ENCODE peak calls at places on chromosomes 5 and 9, in ten cellular contexts. A is H54; L is NCI-H2081; I is activated CD4-positive, alpha-beta T cell treated with anti-CD3 and anti-CD28 coated beads, Interleukin-2, amount 50 U/mL, for 1 hour; U is HCEC 1CT; T is naive thymus-derived CD8-positive, alpha-beta T cell; M is activated CD4-positive, alpha-beta memory T cell treated with anti-CD3 and anti-CD28 coated beads, Interleukin-2, amount 10 ng/mL, durations not matched to agents 7 days and 5 days; O is occipital lobe; R is Peyer's patch; Y is CD4-positive, alpha-beta T cell. D is an unnamed sample.

GRCh38 chr5:2902742-2903297 is 151.3 kb upstream of the IRX2 start:
- DNase-seq in A (no peak), L (no peak), I (no peak), U (no peak), T (no peak), M (no peak), O (no peak), R (no peak), Y (no peak), D (no peak)

GRCh38 chr5:41762426-41762825 is 107.8 kb downstream of the OXCT1 start:
- DNase-seq in A (no peak), L (no peak), I (no peak), U (no peak), T (no peak), M (no peak), O (no peak), R (no peak), Y (no peak), D (no peak)

GRCh38 chr5:73797142-73797530 is 171.1 kb downstream of the ARHGEF28 start:
- DNase-seq in A (no peak), L (no peak), I (no peak), U (peak), T (no peak), M (no peak), O (no peak), R (no peak), Y (no peak), D (no peak)

GRCh38 chr9:110155744-110156143 is 52.2 kb downstream of the C9orf152 start:
- DNase-seq in A (no peak), L (no peak), I (no peak), U (no peak), T (no peak), M (no peak), O (no peak), R (no peak), Y (no peak), D (no peak)

GRCh38 chr9:88339322-88339721 is 48.9 kb upstream of the SPIN1 start:
- DNase-seq in A (no peak), L (no peak), I (no peak), U (no peak), T (no peak), M (no peak), O (no peak), R (no peak), Y (no peak), D (no peak)

GRCh38 chr9:134556531-134557068 is 85.0 kb upstream of the COL5A1 start:
- DNase-seq in A (no peak), L (no peak), I (no peak), U (no peak), T (no peak), M (no peak), O (no peak), R (peak), Y (no peak), D (no peak)

GRCh38 chr5:664994-665360 is 28.2 kb downstream of the TPPP start:
- DNase-seq in A (no peak), L (no peak), I (no peak), U (no peak), T (no peak), M (no peak), O (no peak), R (no peak), Y (no peak), D (no peak)

GRCh38 chr5:170114271-170114670 is 8.6 kb downstream of the FOXI1 start:
- DNase-seq in A (no peak), L (no peak), I (no peak), U (no peak), T (no peak), M (no peak), O (no peak), R (no peak), Y (no peak), D (no peak)

GRCh38 chr5:172854451-172854871 is 20.4 kb downstream of the ERGIC1 start:
- DNase-seq in A (no peak), L (no peak), I (no peak), U (peak), T (no peak), M (no peak), O (no peak), R (peak), Y (no peak), D (no peak)

GRCh38 chr5:119397518-119398380 is 41.9 kb downstream of the TNFAIP8 start:
- DNase-seq in A (no peak), L (no peak), I (no peak), U (peak), T (no peak), M (no peak), O (no peak), R (no peak), Y (no peak), D (no peak)

GRCh38 chr5:112492291-112492690 is 73.2 kb upstream of the EPB41L4A start:
- DNase-seq in A (peak), L (no peak), I (no peak), U (peak), T (no peak), M (peak), O (no peak), R (no peak), Y (no peak), D (peak)